ENCODE peak calls at places on chromosomes 3 and 15, in four cellular contexts. Y is stimulated activated naive CD8-positive, alpha-beta T cell treated with anti-CD3 and anti-CD28 coated beads, Interleukin-15, Interleukin-2, amounts not matched to agents 100 U/mL and 50 U/mL, for 24 hours; X is IMR-90; W is GM23248. B is an unnamed sample.

GRCh38 chr3:108123326-108123725 is 32.5 kb upstream of the CD47 start:
- DNase-seq in X (no peak), Y (no peak), W (no peak), B (no peak)

GRCh38 chr15:78004222-78004727 is 73.2 kb downstream of the TBC1D2B start:
- DNase-seq in X (no peak), Y (no peak), W (no peak), B (no peak)

GRCh38 chr3:82145742-82146141 is 384.3 kb upstream of the GBE1 start:
- DNase-seq in Y (no peak), W (no peak), X (no peak), B (no peak)

GRCh38 chr15:63668601-63669000 is 71.4 kb downstream of the FBXL22 start:
- DNase-seq in Y (no peak), W (no peak), X (no peak), B (no peak)

GRCh38 chr3:9111349-9112265 is 137.8 kb downstream of the SRGAP3 start:
- DNase-seq in W (peak; percentile 65), Y (peak; percentile 20), X (peak; percentile 0), B (no peak)

GRCh38 chr15:23566070-23567050 is 886 bp downstream of the MKRN3 start:
- DNase-seq in Y (no peak), X (no peak), W (no peak), B (peak; percentile 33)

GRCh38 chr3:152830245-152830644 is 4.7 kb upstream of the P2RY1 start:
- DNase-seq in X (no peak), Y (no peak), W (no peak), B (no peak)

GRCh38 chr3:24129549-24129948 is 184.5 kb downstream of the NR1D2 start:
- DNase-seq in X (no peak), W (no peak), Y (no peak), B (no peak)

GRCh38 chr3:5505997-5506396 is 318.5 kb downstream of the EDEM1 start:
- DNase-seq in Y (no peak), W (no peak), X (no peak), B (no peak)

GRCh38 chr3:123332124-123332641 is 116.7 kb downstream of the ADCY5 start:
- DNase-seq in Y (no peak), X (no peak), W (no peak), B (no peak)

GRCh38 chr3:134917631-134918030 is 122.6 kb downstream of the EPHB1 start:
- DNase-seq in W (peak; percentile 26), X (no peak), Y (no peak), B (no peak)

GRCh38 chr3:34886443-34886842 is 752.9 kb upstream of the ARPP21 start:
- DNase-seq in W (no peak), Y (no peak), X (no peak), B (no peak)

GRCh38 chr15:99702895-99703602 is 30.2 kb downstream of the LYSMD4 start:
- DNase-seq in X (peak; percentile 53), W (peak; percentile 47), Y (no peak), B (no peak)

GRCh38 chr15:88695046-88695445 is 56.2 kb downstream of the ISG20 start:
- DNase-seq in X (no peak), Y (no peak), W (peak; percentile 16), B (no peak)

GRCh38 chr3:153624310-153625030 is 462.4 kb downstream of the RAP2B start:
- DNase-seq in W (no peak), Y (peak; percentile 25), X (no peak), B (no peak)

B was measured in activated CD8-positive, alpha-beta T cell treated with anti-CD3 and anti-CD28 coated beads, Interleukin-2, amount 10 ng/mL, durations not matched to agents 7 days and 5 days.